ENCODE peak calls at places on chromosomes 5 and 9, in four cellular contexts. One of them, this sample, is unnamed.

GRCh38 chr5:147461915-147462314 is 48.0 kb downstream of the DPYSL3 start:
- DNase-seq in mammary epithelial cell: no peak
- DNase-seq in naive thymus-derived CD4-positive, alpha-beta T cell: no peak
- DNase-seq in Panc1: no peak
- DNase-seq in this sample: no peak

GRCh38 chr5:34410411-34411139 is 245.6 kb upstream of the RAI14 start:
- DNase-seq in Panc1: no peak
- DNase-seq in mammary epithelial cell: no peak
- DNase-seq in naive thymus-derived CD4-positive, alpha-beta T cell: no peak
- DNase-seq in this sample: no peak

GRCh38 chr9:37944671-37945481 is 40.9 kb upstream of the SLC25A51 start:
- DNase-seq in Panc1: no peak
- DNase-seq in mammary epithelial cell: no peak
- DNase-seq in naive thymus-derived CD4-positive, alpha-beta T cell: no peak
- DNase-seq in this sample: no peak

GRCh38 chr9:130893250-130894101 is 3.1 kb downstream of the QRFP start:
- DNase-seq in Panc1: no peak
- DNase-seq in mammary epithelial cell: no peak
- DNase-seq in naive thymus-derived CD4-positive, alpha-beta T cell: no peak
- DNase-seq in this sample: no peak

GRCh38 chr5:172939045-172939444 is 20.2 kb upstream of the RPL26L1 start:
- DNase-seq in Panc1: no peak
- DNase-seq in naive thymus-derived CD4-positive, alpha-beta T cell: no peak
- DNase-seq in mammary epithelial cell: no peak
- DNase-seq in this sample: peak

GRCh38 chr5:126098330-126099017 is 324.7 kb upstream of the GRAMD2B start:
- DNase-seq in Panc1: no peak
- DNase-seq in naive thymus-derived CD4-positive, alpha-beta T cell: no peak
- DNase-seq in mammary epithelial cell: no peak
- DNase-seq in this sample: no peak

GRCh38 chr5:168529361-168530234 is 493 bp downstream of the FBLL1 start:
- DNase-seq in mammary epithelial cell: no peak
- DNase-seq in Panc1: no peak
- DNase-seq in naive thymus-derived CD4-positive, alpha-beta T cell: no peak
- DNase-seq in this sample: no peak

GRCh38 chr5:37721447-37721871 is 118.4 kb downstream of the GDNF start:
- DNase-seq in naive thymus-derived CD4-positive, alpha-beta T cell: no peak
- DNase-seq in Panc1: no peak
- DNase-seq in mammary epithelial cell: no peak
- DNase-seq in this sample: no peak

GRCh38 chr5:152309926-152310450 is 95.1 kb downstream of the NMUR2 start:
- DNase-seq in Panc1: no peak
- DNase-seq in naive thymus-derived CD4-positive, alpha-beta T cell: no peak
- DNase-seq in mammary epithelial cell: no peak
- DNase-seq in this sample: no peak

GRCh38 chr9:122444366-122444765 is 33.4 kb downstream of the OR1J1 start:
- DNase-seq in naive thymus-derived CD4-positive, alpha-beta T cell: no peak
- DNase-seq in mammary epithelial cell: no peak
- DNase-seq in Panc1: no peak
- DNase-seq in this sample: no peak

GRCh38 chr9:69273162-69273561 is 51.9 kb upstream of the ENTREP1 start:
- DNase-seq in mammary epithelial cell: no peak
- DNase-seq in naive thymus-derived CD4-positive, alpha-beta T cell: no peak
- DNase-seq in Panc1: no peak
- DNase-seq in this sample: no peak

GRCh38 chr5:79685621-79686020 is 4.0 kb upstream of the CMYA5 start:
- DNase-seq in naive thymus-derived CD4-positive, alpha-beta T cell: no peak
- DNase-seq in Panc1: no peak
- DNase-seq in mammary epithelial cell: peak
- DNase-seq in this sample: no peak

GRCh38 chr9:108095496-108095895 is 605.9 kb upstream of the KLF4 start:
- DNase-seq in mammary epithelial cell: no peak
- DNase-seq in Panc1: no peak
- DNase-seq in naive thymus-derived CD4-positive, alpha-beta T cell: no peak
- DNase-seq in this sample: no peak

GRCh38 chr9:127987103-127987614 is 6.4 kb upstream of the EEIG1 start:
- DNase-seq in naive thymus-derived CD4-positive, alpha-beta T cell: no peak
- DNase-seq in mammary epithelial cell: peak
- DNase-seq in Panc1: peak
- DNase-seq in this sample: no peak

GRCh38 chr5:8770431-8770830 is 775.4 kb downstream of the SEMA5A start:
- DNase-seq in mammary epithelial cell: no peak
- DNase-seq in Panc1: no peak
- DNase-seq in naive thymus-derived CD4-positive, alpha-beta T cell: no peak
- DNase-seq in this sample: no peak

GRCh38 chr5:153659337-153659736 is 168.9 kb downstream of the GRIA1 start:
- DNase-seq in Panc1: no peak
- DNase-seq in naive thymus-derived CD4-positive, alpha-beta T cell: no peak
- DNase-seq in mammary epithelial cell: peak
- DNase-seq in this sample: no peak

GRCh38 chr5:171848006-171848405 is 62.4 kb downstream of the SMIM23 start:
- DNase-seq in naive thymus-derived CD4-positive, alpha-beta T cell: no peak
- DNase-seq in Panc1: no peak
- DNase-seq in mammary epithelial cell: no peak
- DNase-seq in this sample: no peak

GRCh38 chr5:117161718-117162386 is 587.2 kb upstream of the SEMA6A start:
- DNase-seq in naive thymus-derived CD4-positive, alpha-beta T cell: no peak
- DNase-seq in mammary epithelial cell: no peak
- DNase-seq in Panc1: no peak
- DNase-seq in this sample: no peak

GRCh38 chr9:81410201-81410600 is 279.1 kb downstream of the TLE1 start:
- DNase-seq in naive thymus-derived CD4-positive, alpha-beta T cell: no peak
- DNase-seq in mammary epithelial cell: peak
- DNase-seq in Panc1: peak
- DNase-seq in this sample: no peak

GRCh38 chr9:12826924-12827655 is 52.3 kb downstream of the LURAP1L start:
- DNase-seq in naive thymus-derived CD4-positive, alpha-beta T cell: no peak
- DNase-seq in mammary epithelial cell: no peak
- DNase-seq in Panc1: no peak
- DNase-seq in this sample: no peak

GRCh38 chr9:128361981-128362646 is 9.1 kb upstream of the URM1 start:
- DNase-seq in naive thymus-derived CD4-positive, alpha-beta T cell: peak
- DNase-seq in mammary epithelial cell: peak
- DNase-seq in Panc1: peak
- DNase-seq in this sample: peak

GRCh38 chr5:147332643-147333042 is 97.8 kb downstream of the STK32A start:
- DNase-seq in mammary epithelial cell: no peak
- DNase-seq in Panc1: no peak
- DNase-seq in naive thymus-derived CD4-positive, alpha-beta T cell: no peak
- DNase-seq in this sample: no peak

GRCh38 chr5:181133610-181134231 is 2.8 kb upstream of the OR2V1 start:
- DNase-seq in naive thymus-derived CD4-positive, alpha-beta T cell: no peak
- DNase-seq in Panc1: no peak
- DNase-seq in mammary epithelial cell: peak
- DNase-seq in this sample: no peak

GRCh38 chr9:4837126-4837767 is 44.5 kb downstream of the RCL1 start:
- DNase-seq in mammary epithelial cell: no peak
- DNase-seq in Panc1: no peak
- DNase-seq in naive thymus-derived CD4-positive, alpha-beta T cell: no peak
- DNase-seq in this sample: no peak

GRCh38 chr9:128203842-128204551 is 818 bp downstream of the DNM1 start:
- DNase-seq in mammary epithelial cell: peak
- DNase-seq in Panc1: no peak
- DNase-seq in naive thymus-derived CD4-positive, alpha-beta T cell: no peak
- DNase-seq in this sample: no peak

GRCh38 chr5:154356256-154356655 is 89.5 kb upstream of the SAP30L start:
- DNase-seq in naive thymus-derived CD4-positive, alpha-beta T cell: no peak
- DNase-seq in mammary epithelial cell: peak
- DNase-seq in Panc1: no peak
- DNase-seq in this sample: no peak

GRCh38 chr5:143041-143440 is 48.3 kb upstream of the LRRC14B start:
- DNase-seq in Panc1: no peak
- DNase-seq in naive thymus-derived CD4-positive, alpha-beta T cell: no peak
- DNase-seq in mammary epithelial cell: no peak
- DNase-seq in this sample: no peak

GRCh38 chr9:114178756-114179450 is 23.6 kb downstream of the COL27A1 start:
- DNase-seq in naive thymus-derived CD4-positive, alpha-beta T cell: no peak
- DNase-seq in mammary epithelial cell: no peak
- DNase-seq in Panc1: no peak
- DNase-seq in this sample: no peak

GRCh38 chr9:114179516-114179915 is 24.2 kb downstream of the COL27A1 start:
- DNase-seq in Panc1: no peak
- DNase-seq in naive thymus-derived CD4-positive, alpha-beta T cell: no peak
- DNase-seq in mammary epithelial cell: no peak
- DNase-seq in this sample: no peak

GRCh38 chr9:114176601-114177295 is 21.4 kb downstream of the COL27A1 start:
- DNase-seq in naive thymus-derived CD4-positive, alpha-beta T cell: no peak
- DNase-seq in mammary epithelial cell: no peak
- DNase-seq in Panc1: no peak
- DNase-seq in this sample: no peak

GRCh38 chr9:114178076-114178475 is 22.7 kb downstream of the COL27A1 start:
- DNase-seq in mammary epithelial cell: no peak
- DNase-seq in naive thymus-derived CD4-positive, alpha-beta T cell: no peak
- DNase-seq in Panc1: no peak
- DNase-seq in this sample: no peak

DNA sequence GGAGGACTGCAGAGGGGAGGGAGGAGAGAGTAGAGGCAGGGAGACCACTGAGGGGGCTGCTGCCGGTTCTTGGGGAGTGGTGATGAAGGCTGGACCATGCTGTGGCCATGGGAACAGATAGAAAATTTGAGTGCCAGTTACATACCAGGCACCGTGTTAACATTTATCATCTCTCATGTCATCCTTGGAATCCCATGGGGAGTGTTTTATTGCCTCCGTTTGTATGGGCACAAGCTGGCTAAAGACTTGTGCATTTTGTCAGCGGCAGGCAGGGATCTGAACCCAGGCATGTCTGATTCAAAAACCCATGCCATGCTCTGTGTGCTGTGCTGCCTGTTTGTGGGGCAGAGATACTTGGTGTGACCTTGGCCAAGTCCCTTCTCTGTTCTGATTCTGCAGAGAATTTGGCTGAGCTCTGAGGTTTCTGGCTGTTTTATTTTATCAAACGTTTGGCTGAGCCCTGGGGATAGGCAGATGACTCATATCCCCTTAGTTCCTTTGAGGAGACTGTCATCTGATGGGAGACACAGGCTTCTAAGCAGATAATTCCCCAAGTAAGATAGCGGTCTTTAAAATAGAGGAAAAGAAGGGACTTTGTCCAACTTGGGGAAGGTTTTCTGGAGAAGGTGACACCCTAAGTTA is 22.2 kb downstream of the COL27A1 start:
- DNase-seq in naive thymus-derived CD4-positive, alpha-beta T cell: no peak
- DNase-seq in mammary epithelial cell: peak
- DNase-seq in Panc1: no peak
- DNase-seq in this sample: no peak
- H3K27ac ChIP-seq in naive thymus-derived CD4-positive, alpha-beta T cell: no peak
- H3K27ac ChIP-seq in mammary epithelial cell: no peak
- H3K27ac ChIP-seq in Panc1: peak
- H3K27ac ChIP-seq in this sample: no peak

GRCh38 chr9:137311971-137312851 is 10.1 kb upstream of the NRARP start:
- DNase-seq in mammary epithelial cell: peak
- DNase-seq in Panc1: no peak
- DNase-seq in naive thymus-derived CD4-positive, alpha-beta T cell: no peak
- DNase-seq in this sample: no peak
- H3K27ac ChIP-seq in mammary epithelial cell: peak
- H3K27ac ChIP-seq in Panc1: no peak
- H3K27ac ChIP-seq in naive thymus-derived CD4-positive, alpha-beta T cell: no peak
- H3K27ac ChIP-seq in this sample: no peak

DNA sequence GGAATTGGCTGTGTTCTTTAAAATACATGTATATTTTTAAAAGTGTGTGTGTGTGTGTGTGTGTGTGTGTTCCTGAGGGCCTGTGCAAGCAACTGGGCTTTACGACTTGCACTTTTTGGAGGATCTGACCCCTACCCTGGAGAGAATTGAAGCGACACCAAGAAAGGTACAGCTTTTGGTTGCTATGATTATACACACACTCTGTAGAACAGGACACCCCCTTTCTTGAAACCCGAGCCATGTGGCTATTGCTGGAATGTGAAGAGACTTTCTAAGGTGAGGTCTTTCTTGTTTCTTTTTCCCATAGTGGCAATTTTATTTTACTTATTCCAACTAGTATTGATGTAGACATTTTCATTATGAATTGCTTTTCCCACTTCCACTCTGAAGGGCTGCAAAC is 1.0 kb downstream of the SHISAL2B start:
- DNase-seq in Panc1: no peak
- DNase-seq in mammary epithelial cell: no peak
- DNase-seq in naive thymus-derived CD4-positive, alpha-beta T cell: no peak
- DNase-seq in this sample: no peak
- H3K27ac ChIP-seq in Panc1: no peak
- H3K27ac ChIP-seq in mammary epithelial cell: no peak
- H3K27ac ChIP-seq in naive thymus-derived CD4-positive, alpha-beta T cell: no peak
- H3K27ac ChIP-seq in this sample: no peak

GRCh38 chr5:132322266-132322665 is 28.1 kb downstream of the SLC22A4 start:
- DNase-seq in Panc1: no peak
- DNase-seq in naive thymus-derived CD4-positive, alpha-beta T cell: no peak
- DNase-seq in mammary epithelial cell: no peak
- DNase-seq in this sample: no peak
- H3K27ac ChIP-seq in Panc1: no peak
- H3K27ac ChIP-seq in naive thymus-derived CD4-positive, alpha-beta T cell: no peak
- H3K27ac ChIP-seq in mammary epithelial cell: no peak
- H3K27ac ChIP-seq in this sample: no peak

GRCh38 chr9:134361426-134361825 is 35.2 kb downstream of the RXRA start:
- DNase-seq in mammary epithelial cell: no peak
- DNase-seq in naive thymus-derived CD4-positive, alpha-beta T cell: no peak
- DNase-seq in Panc1: no peak
- DNase-seq in this sample: no peak
- H3K27ac ChIP-seq in mammary epithelial cell: no peak
- H3K27ac ChIP-seq in naive thymus-derived CD4-positive, alpha-beta T cell: no peak
- H3K27ac ChIP-seq in Panc1: no peak
- H3K27ac ChIP-seq in this sample: no peak